ENCODE peak calls at places on chromosomes 12 and 14, in six cellular contexts. D is IMR-90, G is fibroblast of mammary gland, M is progenitor cell of endocrine pancreas, Y is mucosa of descending colon, R is astrocyte of the cerebellum. W is an unnamed sample.
A peak's percentile ranks its signal among the peaks of the same experiment; 100 is the strongest.

GRCh38 chr14:34013714-34014055 is 62.8 kb upstream of the EGLN3 start:
- DNase-seq in G (no peak), Y (no peak), D (no peak), R (no peak), M (no peak), W (no peak)

GRCh38 chr14:100137173-100137572 is 22.3 kb downstream of the DEGS2 start:
- DNase-seq in G (no peak), M (no peak), R (no peak), D (no peak), Y (no peak), W (no peak)

GRCh38 chr14:50734950-50735697 is 67.0 kb upstream of the SAV1 start:
- DNase-seq in Y (no peak), D (no peak), G (peak; percentile 27), M (no peak), R (no peak), W (no peak)

GRCh38 chr12:9668141-9669018 is 1.1 kb upstream of the CLEC2D start:
- DNase-seq in G (peak; percentile 40), R (peak; percentile 39), M (no peak), D (peak; percentile 33), Y (no peak), W (no peak)

GRCh38 chr14:87916886-87917275 is 76.1 kb downstream of the GALC start:
- DNase-seq in M (no peak), D (no peak), R (no peak), Y (no peak), G (no peak), W (no peak)

GRCh38 chr14:77641207-77641533 is 24.7 kb upstream of the SPTLC2 start:
- DNase-seq in G (no peak), D (no peak), Y (no peak), M (no peak), R (no peak), W (no peak)

GRCh38 chr12:70571705-70572269 is 65.4 kb downstream of the PTPRB start:
- DNase-seq in D (peak; percentile 7), G (no peak), R (no peak), Y (no peak), M (no peak), W (no peak)

GRCh38 chr12:46292754-46293402 is 24.0 kb upstream of the SLC38A1 start:
- DNase-seq in G (peak; percentile 20), D (no peak), Y (no peak), M (no peak), R (no peak), W (no peak)

GRCh38 chr12:53652366-53652765 is 23.5 kb downstream of the ATP5MC2 start:
- DNase-seq in R (peak; percentile 67), M (no peak), G (no peak), Y (no peak), D (peak; percentile 52), W (no peak)

GRCh38 chr14:101199028-101199770 is 295.7 kb upstream of the RTL1 start:
- DNase-seq in D (no peak), M (no peak), R (no peak), G (no peak), Y (no peak), W (peak; percentile 25)

GRCh38 chr14:67674139-67674479 is 323 bp downstream of the VTI1B start:
- DNase-seq in D (peak; percentile 45), R (no peak), G (peak; percentile 40), M (peak; percentile 65), Y (peak; percentile 84), W (peak; percentile 83)

GRCh38 chr12:85405781-85406522 is 125.9 kb downstream of the ALX1 start:
- DNase-seq in G (peak; percentile 48), R (peak; percentile 80), M (no peak), Y (no peak), D (peak; percentile 5), W (no peak)

GRCh38 chr14:100807496-100807895 is 18.4 kb upstream of the MEG3 start:
- DNase-seq in D (no peak), M (no peak), Y (no peak), G (no peak), R (no peak), W (no peak)

GRCh38 chr12:71558445-71558844 is 105.2 kb downstream of the ZFC3H1 start:
- DNase-seq in M (no peak), G (peak; percentile 22), R (no peak), D (peak; percentile 6), Y (no peak), W (no peak)

GRCh38 chr12:77115471-77115870 is 50.1 kb upstream of the E2F7 start:
- DNase-seq in Y (no peak), G (peak; percentile 40), M (no peak), D (no peak), R (no peak), W (no peak)

DNA sequence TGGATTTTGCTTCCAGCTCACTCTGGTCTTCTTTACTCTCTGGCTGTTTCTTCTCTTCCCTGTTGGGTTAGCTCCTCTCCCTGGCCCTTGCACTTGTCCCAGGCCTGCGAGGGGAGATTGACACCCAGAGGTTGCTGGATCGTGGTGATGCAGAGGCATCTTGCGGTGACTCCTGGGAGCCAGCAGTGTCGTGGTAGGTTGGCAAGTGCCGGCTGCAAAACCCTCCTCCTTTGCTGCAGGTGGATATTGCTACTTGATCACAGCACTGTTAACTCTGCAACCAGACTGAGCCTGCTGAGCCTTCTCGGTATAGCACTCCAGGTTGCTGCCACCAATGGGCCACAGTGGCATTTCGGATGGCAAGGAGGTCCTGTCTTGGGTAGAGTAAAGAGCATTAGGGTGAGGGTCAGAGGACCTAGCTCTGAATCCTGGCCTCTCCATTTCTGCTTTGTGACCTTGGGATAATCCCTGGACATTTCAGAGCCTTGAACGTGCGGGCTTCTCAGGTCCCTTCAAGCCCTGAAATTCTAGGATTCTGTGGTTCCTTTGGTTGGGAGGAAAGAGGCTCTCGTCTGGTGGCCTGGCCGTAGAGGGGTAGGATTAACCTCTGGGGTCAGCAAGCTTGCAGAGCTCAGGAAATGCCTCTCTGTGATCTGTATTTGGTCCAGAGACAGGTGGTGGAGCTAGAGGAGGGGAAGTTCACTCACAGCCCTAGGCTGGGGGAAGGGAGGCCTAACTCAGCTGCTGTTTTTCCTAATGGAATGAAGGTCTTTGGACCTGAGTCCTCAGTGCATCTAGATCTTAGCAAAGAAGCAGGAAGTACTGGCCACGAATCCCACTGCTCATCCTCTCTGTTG is 87.5 kb downstream of the TSPAN9 start:
- DNase-seq in M (no peak), D (peak; percentile 43), G (no peak), R (no peak), Y (no peak), W (no peak)
- TF ChIP-seq CTCF in M (no peak), D (no peak), G (no peak), R (no peak), Y (no peak), W (no peak)

GRCh38 chr12:40144023-40144422 is 38.1 kb upstream of the SLC2A13 start:
- DNase-seq in Y (no peak), M (no peak), G (no peak), D (no peak), R (no peak), W (no peak)

GRCh38 chr12:40141996-40142395 is 36.1 kb upstream of the SLC2A13 start:
- DNase-seq in M (no peak), R (no peak), G (no peak), Y (no peak), D (no peak), W (no peak)

GRCh38 chr12:40137252-40137651 is 31.4 kb upstream of the SLC2A13 start:
- DNase-seq in R (no peak), D (peak; percentile 6), G (peak; percentile 44), Y (no peak), M (no peak), W (no peak)

DNA sequence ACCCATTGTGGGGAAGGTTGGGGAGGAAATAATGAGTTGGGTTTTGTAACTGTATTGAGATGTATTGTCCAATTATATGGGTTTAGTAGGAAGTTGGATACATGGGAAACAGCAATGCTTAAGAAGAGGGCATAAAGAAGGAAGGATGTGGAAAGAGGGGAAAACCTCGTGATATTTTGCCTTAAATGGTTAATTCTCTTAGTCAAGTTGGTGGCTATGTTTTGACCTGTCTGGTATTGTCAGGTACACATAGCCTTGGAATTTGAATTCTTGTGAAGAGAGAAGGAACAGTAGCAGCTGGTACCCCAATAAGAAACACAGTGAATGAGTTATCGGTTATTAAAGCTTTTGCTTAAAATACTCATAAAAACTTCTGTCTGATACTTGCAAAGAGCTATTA is 32.6 kb upstream of the SLC2A13 start:
- DNase-seq in Y (no peak), G (no peak), M (no peak), R (no peak), D (no peak), W (no peak)
- TF ChIP-seq CTCF in Y (no peak), G (no peak), M (no peak), R (no peak), D (no peak), W (no peak)

GRCh38 chr14:24437736-24438067 is 4.9 kb downstream of the SDR39U1 start:
- DNase-seq in R (no peak), D (no peak), M (no peak), G (no peak), Y (no peak), W (no peak)

GRCh38 chr14:24436355-24437019 is 6.1 kb downstream of the SDR39U1 start:
- DNase-seq in G (peak; percentile 92), Y (no peak), D (peak; percentile 85), R (peak; percentile 64), M (no peak), W (no peak)

GRCh38 chr14:24438198-24439095 is 4.1 kb downstream of the SDR39U1 start:
- DNase-seq in G (no peak), Y (no peak), M (no peak), R (no peak), D (no peak), W (no peak)

GRCh38 chr14:24435998-24436354 is 6.2 kb downstream of the KHNYN start:
- DNase-seq in M (no peak), G (no peak), R (no peak), D (no peak), Y (no peak), W (no peak)

DNA sequence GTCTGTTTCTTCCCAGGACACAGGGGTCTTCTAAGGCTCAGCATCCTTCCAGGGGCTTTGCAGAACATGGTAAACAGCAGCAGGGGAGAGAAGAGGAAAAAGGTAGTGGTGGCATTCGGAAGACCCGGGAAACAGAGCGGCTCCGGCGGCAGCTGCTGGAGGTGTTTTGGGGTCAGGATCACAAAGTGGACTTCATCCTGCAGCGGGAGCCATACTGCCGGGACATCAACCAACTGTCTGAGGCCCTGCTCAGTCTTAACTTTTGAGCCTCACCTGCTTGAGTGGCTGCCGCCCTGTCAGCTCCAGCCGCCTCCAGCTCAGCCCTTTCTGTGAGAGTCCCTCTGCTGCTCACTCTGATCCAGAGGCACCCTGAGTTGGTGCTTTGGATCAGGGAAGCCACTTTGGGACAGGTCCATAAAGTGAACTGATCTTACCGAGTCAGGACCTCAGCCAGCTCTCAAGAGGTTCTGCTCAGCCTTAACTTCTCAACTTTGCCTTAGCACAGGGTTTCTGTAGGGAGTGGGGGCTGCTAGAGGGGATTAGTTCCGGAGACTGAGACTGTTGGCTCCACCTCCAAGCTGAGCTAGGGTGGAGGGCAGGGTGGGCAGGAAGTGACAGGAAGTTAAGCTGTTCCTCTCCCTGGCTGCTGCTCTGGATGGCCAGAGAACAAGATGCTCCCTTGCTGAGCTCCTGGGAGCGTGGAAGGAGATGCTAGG is 5.4 kb downstream of the SDR39U1 start:
- DNase-seq in G (no peak), D (no peak), Y (no peak), M (no peak), R (no peak), W (no peak)
- TF ChIP-seq CTCF in G (no peak), D (no peak), Y (no peak), M (no peak), R (no peak), W (peak; percentile 34)

GRCh38 chr12:86837246-86837645 is 581.1 kb upstream of the MGAT4C start:
- DNase-seq in G (no peak), R (no peak), D (no peak), M (no peak), Y (no peak), W (no peak)

GRCh38 chr12:86834217-86834616 is 578.0 kb upstream of the MGAT4C start:
- DNase-seq in G (no peak), Y (no peak), D (no peak), M (no peak), R (no peak), W (no peak)

GRCh38 chr12:86838264-86838663 is 582.1 kb upstream of the MGAT4C start:
- DNase-seq in R (no peak), G (no peak), Y (no peak), M (no peak), D (no peak), W (no peak)

GRCh38 chr12:86838709-86839108 is 582.5 kb upstream of the MGAT4C start:
- DNase-seq in Y (no peak), R (no peak), D (no peak), G (no peak), M (no peak), W (no peak)
- TF ChIP-seq CTCF in Y (no peak), R (no peak), D (no peak), G (no peak), M (no peak), W (no peak)

W was measured in type B pancreatic cell.